ENCODE peak calls at places on chromosome 5, in ten cellular contexts. One of them, this sample, is unnamed.

GRCh38 chr5:171596391-171596878 is 177.0 kb downstream of the FGF18 start:
- DNase-seq in vagina: no peak
- DNase-seq in Panc1: no peak
- DNase-seq in breast epithelium: no peak
- DNase-seq in GM23338: peak
- DNase-seq in sigmoid colon: no peak
- DNase-seq in spleen: no peak
- DNase-seq in HL-60: no peak
- DNase-seq in stomach: no peak
- DNase-seq in H1: peak
- DNase-seq in this sample: no peak

GRCh38 chr5:167951121-167951520 is 340.3 kb upstream of the WWC1 start:
- DNase-seq in vagina: no peak
- DNase-seq in Panc1: no peak
- DNase-seq in breast epithelium: no peak
- DNase-seq in GM23338: no peak
- DNase-seq in sigmoid colon: no peak
- DNase-seq in spleen: no peak
- DNase-seq in HL-60: no peak
- DNase-seq in stomach: no peak
- DNase-seq in H1: no peak
- DNase-seq in this sample: no peak

GRCh38 chr5:171357843-171358242 is 29.8 kb upstream of the NPM1 start:
- DNase-seq in vagina: no peak
- DNase-seq in Panc1: no peak
- DNase-seq in breast epithelium: no peak
- DNase-seq in GM23338: no peak
- DNase-seq in sigmoid colon: no peak
- DNase-seq in spleen: peak
- DNase-seq in HL-60: no peak
- DNase-seq in stomach: no peak
- DNase-seq in H1: no peak
- DNase-seq in this sample: no peak

GRCh38 chr5:145975361-145976066 is 39.1 kb downstream of the SH3RF2 start:
- DNase-seq in vagina: no peak
- DNase-seq in Panc1: peak
- DNase-seq in breast epithelium: no peak
- DNase-seq in GM23338: no peak
- DNase-seq in sigmoid colon: no peak
- DNase-seq in spleen: no peak
- DNase-seq in HL-60: no peak
- DNase-seq in stomach: peak
- DNase-seq in H1: no peak
- DNase-seq in this sample: no peak

GRCh38 chr5:425714-426113 is 17.3 kb upstream of the EXOC3 start:
- DNase-seq in vagina: no peak
- DNase-seq in Panc1: no peak
- DNase-seq in breast epithelium: no peak
- DNase-seq in GM23338: no peak
- DNase-seq in sigmoid colon: peak
- DNase-seq in spleen: no peak
- DNase-seq in HL-60: no peak
- DNase-seq in stomach: no peak
- DNase-seq in H1: no peak
- DNase-seq in this sample: no peak

GRCh38 chr5:176530406-176530982 is 6.7 kb downstream of the RNF44 start:
- DNase-seq in vagina: no peak
- DNase-seq in Panc1: no peak
- DNase-seq in breast epithelium: no peak
- DNase-seq in GM23338: no peak
- DNase-seq in sigmoid colon: no peak
- DNase-seq in spleen: peak
- DNase-seq in HL-60: no peak
- DNase-seq in stomach: no peak
- DNase-seq in H1: no peak
- DNase-seq in this sample: no peak

GRCh38 chr5:175691761-175692160 is 33.9 kb downstream of the HRH2 start:
- DNase-seq in vagina: no peak
- DNase-seq in Panc1: no peak
- DNase-seq in breast epithelium: no peak
- DNase-seq in GM23338: no peak
- DNase-seq in sigmoid colon: peak
- DNase-seq in spleen: peak
- DNase-seq in HL-60: no peak
- DNase-seq in stomach: no peak
- DNase-seq in H1: no peak
- DNase-seq in this sample: no peak

GRCh38 chr5:138974227-138975063 is 99.3 kb upstream of the LRRTM2 start:
- DNase-seq in vagina: no peak
- DNase-seq in Panc1: no peak
- DNase-seq in breast epithelium: no peak
- DNase-seq in GM23338: no peak
- DNase-seq in sigmoid colon: no peak
- DNase-seq in spleen: no peak
- DNase-seq in HL-60: no peak
- DNase-seq in stomach: peak
- DNase-seq in H1: no peak
- DNase-seq in this sample: no peak

GRCh38 chr5:139246394-139246793 is 47.1 kb upstream of the MATR3 start:
- DNase-seq in vagina: no peak
- DNase-seq in Panc1: no peak
- DNase-seq in breast epithelium: no peak
- DNase-seq in GM23338: peak
- DNase-seq in sigmoid colon: no peak
- DNase-seq in spleen: peak
- DNase-seq in HL-60: peak
- DNase-seq in stomach: no peak
- DNase-seq in H1: no peak
- DNase-seq in this sample: no peak

GRCh38 chr5:62596096-62596495 is 17.5 kb downstream of the LRRC70 start:
- DNase-seq in vagina: no peak
- DNase-seq in Panc1: no peak
- DNase-seq in breast epithelium: no peak
- DNase-seq in GM23338: no peak
- DNase-seq in sigmoid colon: no peak
- DNase-seq in spleen: no peak
- DNase-seq in HL-60: no peak
- DNase-seq in stomach: no peak
- DNase-seq in H1: no peak
- DNase-seq in this sample: no peak

GRCh38 chr5:80573062-80573461 is 3.0 kb upstream of the ANKRD34B start:
- DNase-seq in vagina: no peak
- DNase-seq in Panc1: no peak
- DNase-seq in breast epithelium: no peak
- DNase-seq in GM23338: no peak
- DNase-seq in sigmoid colon: no peak
- DNase-seq in spleen: no peak
- DNase-seq in HL-60: no peak
- DNase-seq in stomach: no peak
- DNase-seq in H1: no peak
- DNase-seq in this sample: no peak

GRCh38 chr5:80568251-80568650 is 1.8 kb downstream of the ANKRD34B start:
- DNase-seq in vagina: no peak
- DNase-seq in Panc1: no peak
- DNase-seq in breast epithelium: no peak
- DNase-seq in GM23338: no peak
- DNase-seq in sigmoid colon: no peak
- DNase-seq in spleen: no peak
- DNase-seq in HL-60: no peak
- DNase-seq in stomach: no peak
- DNase-seq in H1: peak
- DNase-seq in this sample: no peak

GRCh38 chr5:80569961-80570786 is at the start of gene ANKRD34B:
- DNase-seq in vagina: no peak
- DNase-seq in Panc1: no peak
- DNase-seq in breast epithelium: no peak
- DNase-seq in GM23338: peak
- DNase-seq in sigmoid colon: no peak
- DNase-seq in spleen: peak
- DNase-seq in HL-60: peak
- DNase-seq in stomach: no peak
- DNase-seq in H1: peak
- DNase-seq in this sample: no peak

GRCh38 chr5:80566711-80567259 is 3.3 kb downstream of the ANKRD34B start:
- DNase-seq in vagina: no peak
- DNase-seq in Panc1: no peak
- DNase-seq in breast epithelium: no peak
- DNase-seq in GM23338: no peak
- DNase-seq in sigmoid colon: no peak
- DNase-seq in spleen: no peak
- DNase-seq in HL-60: no peak
- DNase-seq in stomach: no peak
- DNase-seq in H1: no peak
- DNase-seq in this sample: no peak

DNA sequence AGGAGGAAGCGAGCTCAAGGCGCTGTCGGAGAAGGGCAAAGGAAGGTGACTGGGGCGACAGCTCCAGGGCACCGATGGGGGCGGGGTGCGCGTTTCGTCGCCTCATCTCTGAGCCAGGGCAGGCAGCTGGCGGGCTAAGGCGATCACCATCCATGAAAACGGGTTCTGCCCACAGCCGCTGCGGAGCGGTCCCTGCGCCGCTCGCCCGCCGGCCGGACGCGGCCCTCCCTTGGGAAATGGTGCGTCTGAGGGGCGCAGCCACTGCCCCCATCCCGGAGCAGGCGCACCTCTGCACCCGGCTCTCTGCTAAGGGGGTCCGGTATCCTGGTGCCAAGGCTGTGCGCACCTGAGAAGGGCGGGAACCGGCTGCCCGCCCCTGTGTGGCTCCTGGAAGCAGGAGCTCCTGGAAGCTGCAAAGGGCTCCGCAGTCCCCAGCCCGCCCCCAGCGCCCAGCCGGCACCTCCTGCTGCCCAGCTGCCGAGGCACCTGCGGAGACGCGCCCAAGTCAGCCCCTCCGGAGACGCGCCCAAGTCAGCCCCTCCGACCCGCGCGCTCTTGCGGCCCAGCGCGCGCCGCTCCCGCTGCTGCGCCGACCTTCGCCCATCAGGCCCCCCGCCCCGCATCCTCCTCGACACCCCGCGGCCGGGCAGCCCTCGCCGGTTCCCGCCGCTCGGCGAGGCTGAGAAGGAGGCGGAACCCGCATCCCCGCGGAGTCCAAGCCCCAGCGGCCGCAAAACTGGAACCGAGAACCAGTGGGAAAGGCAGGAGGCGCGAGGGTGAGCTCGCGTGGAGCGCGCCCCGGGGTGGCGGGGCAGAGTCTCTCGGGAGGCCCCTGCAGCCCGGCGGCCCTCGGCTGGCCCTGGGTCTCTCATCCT is 757 bp downstream of the ANKRD34B start:
- DNase-seq in vagina: no peak
- DNase-seq in Panc1: no peak
- DNase-seq in breast epithelium: no peak
- DNase-seq in GM23338: peak
- DNase-seq in sigmoid colon: no peak
- DNase-seq in spleen: peak
- DNase-seq in HL-60: no peak
- DNase-seq in stomach: no peak
- DNase-seq in H1: peak
- DNase-seq in this sample: no peak
- H3K4me3 ChIP-seq in vagina: peak
- H3K4me3 ChIP-seq in Panc1: peak
- H3K4me3 ChIP-seq in breast epithelium: peak
- H3K4me3 ChIP-seq in GM23338: peak
- H3K4me3 ChIP-seq in sigmoid colon: peak
- H3K4me3 ChIP-seq in spleen: no peak
- H3K4me3 ChIP-seq in HL-60: peak
- H3K4me3 ChIP-seq in stomach: peak
- H3K4me3 ChIP-seq in H1: peak
- H3K4me3 ChIP-seq in this sample: peak

DNA sequence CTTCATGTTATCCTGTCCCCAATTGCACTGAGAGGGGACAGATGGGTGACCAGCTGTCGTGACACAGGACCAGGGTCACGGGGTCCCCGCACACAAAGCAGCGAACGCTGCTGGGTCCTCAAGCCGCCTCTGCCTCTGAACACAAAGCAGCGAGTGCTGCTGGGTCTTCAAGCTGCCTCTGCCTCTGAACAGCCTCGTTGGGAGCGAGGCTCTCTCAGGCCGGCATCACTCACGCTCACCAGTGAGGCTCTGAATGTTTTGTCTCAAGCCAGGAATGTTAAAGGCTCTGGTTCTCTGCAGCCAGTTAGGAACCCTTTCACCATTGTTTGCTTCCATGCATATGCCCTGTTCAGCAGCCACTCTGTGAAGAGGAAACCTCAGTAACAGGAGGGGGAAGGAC is 82.7 kb upstream of the TAF11L2 start:
- DNase-seq in vagina: no peak
- DNase-seq in Panc1: no peak
- DNase-seq in breast epithelium: no peak
- DNase-seq in GM23338: peak
- DNase-seq in sigmoid colon: no peak
- DNase-seq in spleen: peak
- DNase-seq in HL-60: no peak
- DNase-seq in stomach: no peak
- DNase-seq in H1: no peak
- DNase-seq in this sample: no peak
- TF ChIP-seq POLR2AphosphoS5 in vagina: no peak
- TF ChIP-seq POLR2AphosphoS5 in Panc1: no peak
- TF ChIP-seq POLR2AphosphoS5 in breast epithelium: no peak
- TF ChIP-seq POLR2AphosphoS5 in GM23338: no peak
- TF ChIP-seq POLR2AphosphoS5 in sigmoid colon: no peak
- TF ChIP-seq POLR2AphosphoS5 in spleen: no peak
- TF ChIP-seq POLR2AphosphoS5 in HL-60: no peak
- TF ChIP-seq POLR2AphosphoS5 in stomach: no peak
- TF ChIP-seq POLR2AphosphoS5 in H1: peak
- TF ChIP-seq POLR2AphosphoS5 in this sample: no peak

GRCh38 chr5:9452181-9452580 is 93.7 kb downstream of the SEMA5A start:
- DNase-seq in vagina: no peak
- DNase-seq in Panc1: no peak
- DNase-seq in breast epithelium: no peak
- DNase-seq in GM23338: no peak
- DNase-seq in sigmoid colon: no peak
- DNase-seq in spleen: no peak
- DNase-seq in HL-60: no peak
- DNase-seq in stomach: no peak
- DNase-seq in H1: no peak
- DNase-seq in this sample: no peak
- H3K27ac ChIP-seq in vagina: no peak
- H3K27ac ChIP-seq in Panc1: no peak
- H3K27ac ChIP-seq in breast epithelium: no peak
- H3K27ac ChIP-seq in GM23338: no peak
- H3K27ac ChIP-seq in sigmoid colon: no peak
- H3K27ac ChIP-seq in spleen: no peak
- H3K27ac ChIP-seq in HL-60: no peak
- H3K27ac ChIP-seq in stomach: no peak
- H3K27ac ChIP-seq in H1: no peak
- H3K27ac ChIP-seq in this sample: no peak

DNA sequence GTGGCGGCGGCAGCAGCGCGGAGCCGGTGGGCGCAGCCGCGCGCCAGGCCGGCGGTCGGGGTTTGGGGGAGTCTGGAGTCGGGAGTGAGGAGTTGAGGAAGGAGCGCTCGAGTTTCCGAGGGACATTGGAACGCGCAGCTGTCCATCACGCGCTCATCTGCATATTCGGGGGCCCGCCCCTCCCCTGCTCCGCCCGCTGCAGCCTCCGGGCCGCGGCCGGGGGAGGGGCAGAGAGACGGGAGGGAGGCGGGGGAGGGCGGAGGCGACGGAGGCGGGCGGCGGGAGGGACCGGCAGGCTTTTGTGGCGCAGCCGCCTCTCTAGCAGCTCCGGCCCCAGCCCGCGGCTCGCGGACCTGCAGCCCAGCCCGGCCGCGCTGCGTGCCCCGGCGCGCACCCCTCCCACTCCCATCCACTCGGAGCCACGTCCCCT is at the start of gene IRX2:
- DNase-seq in vagina: peak
- DNase-seq in Panc1: no peak
- DNase-seq in breast epithelium: peak
- DNase-seq in GM23338: peak
- DNase-seq in sigmoid colon: no peak
- DNase-seq in spleen: no peak
- DNase-seq in HL-60: no peak
- DNase-seq in stomach: peak
- DNase-seq in H1: peak
- DNase-seq in this sample: peak
- H3K4me3 ChIP-seq in vagina: peak
- H3K4me3 ChIP-seq in Panc1: no peak
- H3K4me3 ChIP-seq in breast epithelium: peak
- H3K4me3 ChIP-seq in GM23338: peak
- H3K4me3 ChIP-seq in sigmoid colon: peak
- H3K4me3 ChIP-seq in spleen: no peak
- H3K4me3 ChIP-seq in HL-60: no peak
- H3K4me3 ChIP-seq in stomach: peak
- H3K4me3 ChIP-seq in H1: peak
- H3K4me3 ChIP-seq in this sample: no peak

This sample was measured in transverse colon.